ENCODE peak calls at places on chromosomes 2 and 18, in ten cellular contexts. One of them, this sample, is unnamed.

GRCh38 chr18:42436366-42436765 is 481.3 kb downstream of the PIK3C3 start:
- DNase-seq in GDM1: no peak
- DNase-seq in epithelial cell of prostate: no peak
- DNase-seq in activated CD8-positive, alpha-beta memory T cell treated with anti-CD3 and anti-CD28 coated beads for 24 hours: no peak
- DNase-seq in anterior cingulate cortex: no peak
- DNase-seq in amygdala: no peak
- DNase-seq in GM20000: no peak
- DNase-seq in PC-3: no peak
- DNase-seq in NCI-H446 treated with DMSO at 0.1 percent for 48 hours: peak
- DNase-seq in astrocyte of the cerebellum: peak
- DNase-seq in this sample: no peak

GRCh38 chr2:25312958-25313710 is 28.6 kb downstream of the DNMT3A start:
- DNase-seq in GDM1: no peak
- DNase-seq in epithelial cell of prostate: no peak
- DNase-seq in activated CD8-positive, alpha-beta memory T cell treated with anti-CD3 and anti-CD28 coated beads for 24 hours: peak
- DNase-seq in anterior cingulate cortex: no peak
- DNase-seq in amygdala: no peak
- DNase-seq in GM20000: no peak
- DNase-seq in PC-3: no peak
- DNase-seq in NCI-H446 treated with DMSO at 0.1 percent for 48 hours: no peak
- DNase-seq in astrocyte of the cerebellum: no peak
- DNase-seq in this sample: no peak

GRCh38 chr2:5392658-5393057 is 299.5 kb upstream of the SOX11 start:
- DNase-seq in GDM1: no peak
- DNase-seq in epithelial cell of prostate: no peak
- DNase-seq in activated CD8-positive, alpha-beta memory T cell treated with anti-CD3 and anti-CD28 coated beads for 24 hours: no peak
- DNase-seq in anterior cingulate cortex: no peak
- DNase-seq in amygdala: no peak
- DNase-seq in GM20000: no peak
- DNase-seq in PC-3: no peak
- DNase-seq in NCI-H446 treated with DMSO at 0.1 percent for 48 hours: no peak
- DNase-seq in astrocyte of the cerebellum: no peak
- DNase-seq in this sample: no peak

GRCh38 chr2:80256396-80257167 is 48.0 kb downstream of the LRRTM1 start:
- DNase-seq in GDM1: no peak
- DNase-seq in epithelial cell of prostate: no peak
- DNase-seq in activated CD8-positive, alpha-beta memory T cell treated with anti-CD3 and anti-CD28 coated beads for 24 hours: no peak
- DNase-seq in anterior cingulate cortex: no peak
- DNase-seq in amygdala: no peak
- DNase-seq in GM20000: no peak
- DNase-seq in PC-3: peak
- DNase-seq in NCI-H446 treated with DMSO at 0.1 percent for 48 hours: no peak
- DNase-seq in astrocyte of the cerebellum: peak
- DNase-seq in this sample: no peak

GRCh38 chr2:85053802-85054201 is 79.4 kb upstream of the TCF7L1 start:
- DNase-seq in GDM1: no peak
- DNase-seq in epithelial cell of prostate: peak
- DNase-seq in activated CD8-positive, alpha-beta memory T cell treated with anti-CD3 and anti-CD28 coated beads for 24 hours: no peak
- DNase-seq in anterior cingulate cortex: no peak
- DNase-seq in amygdala: no peak
- DNase-seq in GM20000: no peak
- DNase-seq in PC-3: peak
- DNase-seq in NCI-H446 treated with DMSO at 0.1 percent for 48 hours: no peak
- DNase-seq in astrocyte of the cerebellum: no peak
- DNase-seq in this sample: peak

GRCh38 chr18:5543036-5543671 is 643 bp downstream of the EPB41L3 start:
- DNase-seq in GDM1: no peak
- DNase-seq in epithelial cell of prostate: no peak
- DNase-seq in activated CD8-positive, alpha-beta memory T cell treated with anti-CD3 and anti-CD28 coated beads for 24 hours: no peak
- DNase-seq in anterior cingulate cortex: no peak
- DNase-seq in amygdala: no peak
- DNase-seq in GM20000: peak
- DNase-seq in PC-3: no peak
- DNase-seq in NCI-H446 treated with DMSO at 0.1 percent for 48 hours: no peak
- DNase-seq in astrocyte of the cerebellum: no peak
- DNase-seq in this sample: no peak

GRCh38 chr2:197952540-197953202 is 148.3 kb downstream of the PLCL1 start:
- DNase-seq in GDM1: no peak
- DNase-seq in epithelial cell of prostate: no peak
- DNase-seq in activated CD8-positive, alpha-beta memory T cell treated with anti-CD3 and anti-CD28 coated beads for 24 hours: no peak
- DNase-seq in anterior cingulate cortex: no peak
- DNase-seq in amygdala: no peak
- DNase-seq in GM20000: no peak
- DNase-seq in PC-3: no peak
- DNase-seq in NCI-H446 treated with DMSO at 0.1 percent for 48 hours: no peak
- DNase-seq in astrocyte of the cerebellum: no peak
- DNase-seq in this sample: no peak

GRCh38 chr2:11123001-11123809 is 32.1 kb upstream of the SLC66A3 start:
- DNase-seq in GDM1: no peak
- DNase-seq in epithelial cell of prostate: no peak
- DNase-seq in activated CD8-positive, alpha-beta memory T cell treated with anti-CD3 and anti-CD28 coated beads for 24 hours: no peak
- DNase-seq in anterior cingulate cortex: no peak
- DNase-seq in amygdala: no peak
- DNase-seq in GM20000: no peak
- DNase-seq in PC-3: no peak
- DNase-seq in NCI-H446 treated with DMSO at 0.1 percent for 48 hours: no peak
- DNase-seq in astrocyte of the cerebellum: no peak
- DNase-seq in this sample: no peak

GRCh38 chr2:43792653-43793052 is 18.8 kb downstream of the DYNC2LI1 start:
- DNase-seq in GDM1: no peak
- DNase-seq in epithelial cell of prostate: no peak
- DNase-seq in activated CD8-positive, alpha-beta memory T cell treated with anti-CD3 and anti-CD28 coated beads for 24 hours: no peak
- DNase-seq in anterior cingulate cortex: no peak
- DNase-seq in amygdala: no peak
- DNase-seq in GM20000: no peak
- DNase-seq in PC-3: no peak
- DNase-seq in NCI-H446 treated with DMSO at 0.1 percent for 48 hours: no peak
- DNase-seq in astrocyte of the cerebellum: no peak
- DNase-seq in this sample: no peak

GRCh38 chr2:190837991-190838390 is 42.6 kb upstream of the GLS start:
- DNase-seq in GDM1: no peak
- DNase-seq in epithelial cell of prostate: no peak
- DNase-seq in activated CD8-positive, alpha-beta memory T cell treated with anti-CD3 and anti-CD28 coated beads for 24 hours: no peak
- DNase-seq in anterior cingulate cortex: no peak
- DNase-seq in amygdala: no peak
- DNase-seq in GM20000: no peak
- DNase-seq in PC-3: no peak
- DNase-seq in NCI-H446 treated with DMSO at 0.1 percent for 48 hours: no peak
- DNase-seq in astrocyte of the cerebellum: no peak
- DNase-seq in this sample: no peak

GRCh38 chr2:234496442-234496834 is 443 bp downstream of the ARL4C start:
- DNase-seq in GDM1: no peak
- DNase-seq in epithelial cell of prostate: no peak
- DNase-seq in activated CD8-positive, alpha-beta memory T cell treated with anti-CD3 and anti-CD28 coated beads for 24 hours: no peak
- DNase-seq in anterior cingulate cortex: no peak
- DNase-seq in amygdala: no peak
- DNase-seq in GM20000: no peak
- DNase-seq in PC-3: peak
- DNase-seq in NCI-H446 treated with DMSO at 0.1 percent for 48 hours: no peak
- DNase-seq in astrocyte of the cerebellum: no peak
- DNase-seq in this sample: no peak

GRCh38 chr2:234879671-234880455 is 72.0 kb upstream of the SH3BP4 start:
- DNase-seq in GDM1: no peak
- DNase-seq in epithelial cell of prostate: no peak
- DNase-seq in activated CD8-positive, alpha-beta memory T cell treated with anti-CD3 and anti-CD28 coated beads for 24 hours: no peak
- DNase-seq in anterior cingulate cortex: no peak
- DNase-seq in amygdala: no peak
- DNase-seq in GM20000: no peak
- DNase-seq in PC-3: peak
- DNase-seq in NCI-H446 treated with DMSO at 0.1 percent for 48 hours: no peak
- DNase-seq in astrocyte of the cerebellum: peak
- DNase-seq in this sample: no peak

GRCh38 chr2:127410871-127411396 is 7.3 kb upstream of the PROC start:
- DNase-seq in GDM1: no peak
- DNase-seq in epithelial cell of prostate: no peak
- DNase-seq in activated CD8-positive, alpha-beta memory T cell treated with anti-CD3 and anti-CD28 coated beads for 24 hours: no peak
- DNase-seq in anterior cingulate cortex: no peak
- DNase-seq in amygdala: no peak
- DNase-seq in GM20000: peak
- DNase-seq in PC-3: peak
- DNase-seq in NCI-H446 treated with DMSO at 0.1 percent for 48 hours: peak
- DNase-seq in astrocyte of the cerebellum: peak
- DNase-seq in this sample: peak

GRCh38 chr18:77080283-77080682 is 52.3 kb downstream of the MBP start:
- DNase-seq in GDM1: no peak
- DNase-seq in epithelial cell of prostate: no peak
- DNase-seq in activated CD8-positive, alpha-beta memory T cell treated with anti-CD3 and anti-CD28 coated beads for 24 hours: peak
- DNase-seq in anterior cingulate cortex: no peak
- DNase-seq in amygdala: no peak
- DNase-seq in GM20000: no peak
- DNase-seq in PC-3: no peak
- DNase-seq in NCI-H446 treated with DMSO at 0.1 percent for 48 hours: no peak
- DNase-seq in astrocyte of the cerebellum: no peak
- DNase-seq in this sample: no peak

GRCh38 chr2:68646303-68646702 is 2.9 kb downstream of the PROKR1 start:
- DNase-seq in GDM1: peak
- DNase-seq in epithelial cell of prostate: no peak
- DNase-seq in activated CD8-positive, alpha-beta memory T cell treated with anti-CD3 and anti-CD28 coated beads for 24 hours: no peak
- DNase-seq in anterior cingulate cortex: no peak
- DNase-seq in amygdala: no peak
- DNase-seq in GM20000: no peak
- DNase-seq in PC-3: peak
- DNase-seq in NCI-H446 treated with DMSO at 0.1 percent for 48 hours: no peak
- DNase-seq in astrocyte of the cerebellum: no peak
- DNase-seq in this sample: no peak

GRCh38 chr2:54471221-54471711 is 15.1 kb downstream of the SPTBN1 start:
- DNase-seq in GDM1: no peak
- DNase-seq in epithelial cell of prostate: no peak
- DNase-seq in activated CD8-positive, alpha-beta memory T cell treated with anti-CD3 and anti-CD28 coated beads for 24 hours: no peak
- DNase-seq in anterior cingulate cortex: no peak
- DNase-seq in amygdala: no peak
- DNase-seq in GM20000: no peak
- DNase-seq in PC-3: peak
- DNase-seq in NCI-H446 treated with DMSO at 0.1 percent for 48 hours: peak
- DNase-seq in astrocyte of the cerebellum: peak
- DNase-seq in this sample: peak

GRCh38 chr2:235766206-235766794 is 272.5 kb downstream of the AGAP1 start:
- DNase-seq in GDM1: peak
- DNase-seq in epithelial cell of prostate: no peak
- DNase-seq in activated CD8-positive, alpha-beta memory T cell treated with anti-CD3 and anti-CD28 coated beads for 24 hours: peak
- DNase-seq in anterior cingulate cortex: peak
- DNase-seq in amygdala: peak
- DNase-seq in GM20000: peak
- DNase-seq in PC-3: peak
- DNase-seq in NCI-H446 treated with DMSO at 0.1 percent for 48 hours: peak
- DNase-seq in astrocyte of the cerebellum: peak
- DNase-seq in this sample: peak

GRCh38 chr2:118852605-118853128 is 5.2 kb upstream of the EN1 start:
- DNase-seq in GDM1: no peak
- DNase-seq in epithelial cell of prostate: no peak
- DNase-seq in activated CD8-positive, alpha-beta memory T cell treated with anti-CD3 and anti-CD28 coated beads for 24 hours: no peak
- DNase-seq in anterior cingulate cortex: no peak
- DNase-seq in amygdala: no peak
- DNase-seq in GM20000: peak
- DNase-seq in PC-3: no peak
- DNase-seq in NCI-H446 treated with DMSO at 0.1 percent for 48 hours: no peak
- DNase-seq in astrocyte of the cerebellum: no peak
- DNase-seq in this sample: no peak

GRCh38 chr2:3754280-3754679 is 50.9 kb downstream of the DCDC2C start:
- DNase-seq in GDM1: no peak
- DNase-seq in epithelial cell of prostate: no peak
- DNase-seq in activated CD8-positive, alpha-beta memory T cell treated with anti-CD3 and anti-CD28 coated beads for 24 hours: no peak
- DNase-seq in anterior cingulate cortex: no peak
- DNase-seq in amygdala: no peak
- DNase-seq in GM20000: no peak
- DNase-seq in PC-3: no peak
- DNase-seq in NCI-H446 treated with DMSO at 0.1 percent for 48 hours: no peak
- DNase-seq in astrocyte of the cerebellum: no peak
- DNase-seq in this sample: no peak

GRCh38 chr2:230942920-230943896 is 18.2 kb upstream of the GPR55 start:
- DNase-seq in GDM1: no peak
- DNase-seq in epithelial cell of prostate: no peak
- DNase-seq in activated CD8-positive, alpha-beta memory T cell treated with anti-CD3 and anti-CD28 coated beads for 24 hours: peak
- DNase-seq in anterior cingulate cortex: no peak
- DNase-seq in amygdala: no peak
- DNase-seq in GM20000: peak
- DNase-seq in PC-3: no peak
- DNase-seq in NCI-H446 treated with DMSO at 0.1 percent for 48 hours: no peak
- DNase-seq in astrocyte of the cerebellum: no peak
- DNase-seq in this sample: no peak

GRCh38 chr18:48230459-48231113 is 178.6 kb downstream of the ZBTB7C start:
- DNase-seq in GDM1: peak
- DNase-seq in epithelial cell of prostate: no peak
- DNase-seq in activated CD8-positive, alpha-beta memory T cell treated with anti-CD3 and anti-CD28 coated beads for 24 hours: no peak
- DNase-seq in anterior cingulate cortex: no peak
- DNase-seq in amygdala: no peak
- DNase-seq in GM20000: peak
- DNase-seq in PC-3: peak
- DNase-seq in NCI-H446 treated with DMSO at 0.1 percent for 48 hours: no peak
- DNase-seq in astrocyte of the cerebellum: no peak
- DNase-seq in this sample: no peak

GRCh38 chr2:31339696-31340095 is 74.8 kb downstream of the XDH start:
- DNase-seq in GDM1: no peak
- DNase-seq in epithelial cell of prostate: no peak
- DNase-seq in activated CD8-positive, alpha-beta memory T cell treated with anti-CD3 and anti-CD28 coated beads for 24 hours: no peak
- DNase-seq in anterior cingulate cortex: no peak
- DNase-seq in amygdala: no peak
- DNase-seq in GM20000: no peak
- DNase-seq in PC-3: no peak
- DNase-seq in NCI-H446 treated with DMSO at 0.1 percent for 48 hours: no peak
- DNase-seq in astrocyte of the cerebellum: no peak
- DNase-seq in this sample: no peak

GRCh38 chr18:59114160-59114559 is 25.5 kb upstream of the SEC11C start:
- DNase-seq in GDM1: no peak
- DNase-seq in epithelial cell of prostate: no peak
- DNase-seq in activated CD8-positive, alpha-beta memory T cell treated with anti-CD3 and anti-CD28 coated beads for 24 hours: no peak
- DNase-seq in anterior cingulate cortex: no peak
- DNase-seq in amygdala: no peak
- DNase-seq in GM20000: no peak
- DNase-seq in PC-3: no peak
- DNase-seq in NCI-H446 treated with DMSO at 0.1 percent for 48 hours: no peak
- DNase-seq in astrocyte of the cerebellum: no peak
- DNase-seq in this sample: no peak

GRCh38 chr2:69601179-69601612 is 42.3 kb downstream of the AAK1 start:
- DNase-seq in GDM1: no peak
- DNase-seq in epithelial cell of prostate: peak
- DNase-seq in activated CD8-positive, alpha-beta memory T cell treated with anti-CD3 and anti-CD28 coated beads for 24 hours: no peak
- DNase-seq in anterior cingulate cortex: no peak
- DNase-seq in amygdala: no peak
- DNase-seq in GM20000: no peak
- DNase-seq in PC-3: peak
- DNase-seq in NCI-H446 treated with DMSO at 0.1 percent for 48 hours: no peak
- DNase-seq in astrocyte of the cerebellum: no peak
- DNase-seq in this sample: peak

GRCh38 chr2:112168422-112169124 is 30.4 kb downstream of the FBLN7 start:
- DNase-seq in GDM1: no peak
- DNase-seq in epithelial cell of prostate: no peak
- DNase-seq in activated CD8-positive, alpha-beta memory T cell treated with anti-CD3 and anti-CD28 coated beads for 24 hours: peak
- DNase-seq in anterior cingulate cortex: no peak
- DNase-seq in amygdala: no peak
- DNase-seq in GM20000: no peak
- DNase-seq in PC-3: no peak
- DNase-seq in NCI-H446 treated with DMSO at 0.1 percent for 48 hours: peak
- DNase-seq in astrocyte of the cerebellum: peak
- DNase-seq in this sample: no peak

GRCh38 chr2:149787206-149787605 is 199.6 kb upstream of the MMADHC start:
- DNase-seq in GDM1: no peak
- DNase-seq in epithelial cell of prostate: no peak
- DNase-seq in activated CD8-positive, alpha-beta memory T cell treated with anti-CD3 and anti-CD28 coated beads for 24 hours: no peak
- DNase-seq in anterior cingulate cortex: no peak
- DNase-seq in amygdala: no peak
- DNase-seq in GM20000: no peak
- DNase-seq in PC-3: no peak
- DNase-seq in NCI-H446 treated with DMSO at 0.1 percent for 48 hours: no peak
- DNase-seq in astrocyte of the cerebellum: no peak
- DNase-seq in this sample: no peak

GRCh38 chr2:98936133-98936916 is at the start of gene CRACDL:
- DNase-seq in GDM1: no peak
- DNase-seq in epithelial cell of prostate: no peak
- DNase-seq in activated CD8-positive, alpha-beta memory T cell treated with anti-CD3 and anti-CD28 coated beads for 24 hours: peak
- DNase-seq in anterior cingulate cortex: no peak
- DNase-seq in amygdala: no peak
- DNase-seq in GM20000: peak
- DNase-seq in PC-3: peak
- DNase-seq in NCI-H446 treated with DMSO at 0.1 percent for 48 hours: no peak
- DNase-seq in astrocyte of the cerebellum: no peak
- DNase-seq in this sample: no peak

GRCh38 chr2:190357596-190357995 is 14.2 kb downstream of the INPP1 start:
- DNase-seq in GDM1: no peak
- DNase-seq in epithelial cell of prostate: no peak
- DNase-seq in activated CD8-positive, alpha-beta memory T cell treated with anti-CD3 and anti-CD28 coated beads for 24 hours: no peak
- DNase-seq in anterior cingulate cortex: no peak
- DNase-seq in amygdala: no peak
- DNase-seq in GM20000: no peak
- DNase-seq in PC-3: no peak
- DNase-seq in NCI-H446 treated with DMSO at 0.1 percent for 48 hours: peak
- DNase-seq in astrocyte of the cerebellum: no peak
- DNase-seq in this sample: no peak